ENCODE peak calls at places on chromosomes 5 and 9, in ten cellular contexts. Y is mucosa of descending colon; L is lower lobe of right lung; H is GM12878; A is choroid plexus epithelial cell; N is HCT116; J is CD8-positive, alpha-beta T cell; F is neural progenitor cell; X is CD4-positive, alpha-beta memory T cell; E is foreskin fibroblast. S is an unnamed sample.

GRCh38 chr9:77533678-77534077 is 114.4 kb downstream of the GNA14 start:
- DNase-seq in J (no peak), N (no peak), F (no peak), L (no peak), H (no peak), A (no peak), E (no peak), Y (peak; percentile 61), X (no peak), S (no peak)

GRCh38 chr5:8756498-8757084 is 789.3 kb downstream of the SEMA5A start:
- DNase-seq in X (no peak), E (peak; percentile 70), J (no peak), L (no peak), Y (peak; percentile 60), F (peak; percentile 71), A (peak; percentile 69), N (no peak), H (no peak), S (peak; percentile 28)

GRCh38 chr5:141476132-141476909 is 555 bp downstream of the PCDHGC3 start:
- DNase-seq in Y (peak; percentile 72), A (peak; percentile 84), X (no peak), E (peak; percentile 94), J (no peak), H (no peak), N (no peak), F (peak; percentile 75), L (peak; percentile 61), S (no peak)

GRCh38 chr5:78666041-78666444 is 17.5 kb upstream of the LHFPL2 start:
- DNase-seq in L (no peak), X (no peak), Y (no peak), N (no peak), A (peak; percentile 59), H (no peak), F (no peak), E (peak; percentile 68), J (no peak), S (no peak)

GRCh38 chr5:175867587-175868347 is 3.6 kb upstream of the CPLX2 start:
- DNase-seq in Y (peak; percentile 54), L (no peak), N (peak; percentile 48), J (no peak), E (no peak), X (no peak), A (peak; percentile 8), H (no peak), F (peak; percentile 67), S (peak; percentile 19)

GRCh38 chr5:134552301-134552700 is 26.8 kb downstream of the JADE2 start:
- DNase-seq in A (peak; percentile 97), E (peak; percentile 96), Y (no peak), X (no peak), H (no peak), N (no peak), L (no peak), F (no peak), J (no peak), S (no peak)

GRCh38 chr5:99248066-99248465 is 319.3 kb upstream of the CHD1 start:
- DNase-seq in H (no peak), A (no peak), N (no peak), E (no peak), X (no peak), F (no peak), L (no peak), Y (no peak), J (no peak), S (peak; percentile 7)

GRCh38 chr5:174151579-174152181 is 106.2 kb downstream of the NSG2 start:
- DNase-seq in E (no peak), H (no peak), L (no peak), A (no peak), X (no peak), N (no peak), Y (no peak), J (no peak), F (no peak), S (no peak)

GRCh38 chr9:17004500-17004899 is 130.3 kb upstream of the CNTLN start:
- DNase-seq in X (no peak), L (no peak), J (no peak), E (peak; percentile 69), N (no peak), F (no peak), A (peak; percentile 57), H (no peak), Y (no peak), S (no peak)

GRCh38 chr5:30401479-30402058 is 791.9 kb upstream of the CDH6 start:
- DNase-seq in F (peak; percentile 73), X (no peak), H (no peak), L (no peak), J (no peak), N (no peak), E (no peak), Y (peak; percentile 72), A (peak; percentile 72), S (peak; percentile 17)

GRCh38 chr5:56735845-56736641 is 79.3 kb upstream of the MAP3K1 start:
- DNase-seq in Y (peak; percentile 3), A (no peak), J (no peak), X (peak; percentile 36), H (no peak), F (no peak), E (no peak), L (no peak), N (no peak), S (peak; percentile 66)

GRCh38 chr9:124507880-124508432 is 757 bp upstream of the NR5A1 start:
- DNase-seq in H (no peak), A (no peak), J (no peak), Y (no peak), F (no peak), E (no peak), X (no peak), N (no peak), L (no peak), S (no peak)

GRCh38 chr9:92668746-92669526 is 995 bp downstream of the IPPK start:
- DNase-seq in N (no peak), J (no peak), F (peak; percentile 33), L (no peak), Y (peak; percentile 40), E (peak; percentile 85), A (peak; percentile 83), H (no peak), X (peak; percentile 14), S (no peak)

GRCh38 chr9:128884164-128884563 is 2.2 kb downstream of the LRRC8A start:
- DNase-seq in X (no peak), L (no peak), A (no peak), E (no peak), H (no peak), J (no peak), F (no peak), N (no peak), Y (no peak), S (no peak)

GRCh38 chr9:68932458-68932857 is 81.5 kb downstream of the PRKACG start:
- DNase-seq in Y (no peak), F (no peak), L (no peak), N (no peak), A (no peak), X (no peak), H (no peak), E (no peak), J (no peak), S (no peak)
- H3K4me3 ChIP-seq in Y (no peak overlapping the region), F (no peak overlapping the region), L (no peak overlapping the region), N (no peak overlapping the region), A (no peak overlapping the region), X (no peak overlapping the region), H (no peak overlapping the region), E (no peak overlapping the region), J (no peak overlapping the region), S (no peak overlapping the region)

GRCh38 chr5:149413477-149414210 is 34.6 kb upstream of the IL17B start:
- DNase-seq in N (no peak), J (no peak), Y (no peak), L (no peak), A (no peak), F (no peak), E (no peak), H (no peak), X (no peak), S (no peak)

GRCh38 chr5:149416977-149417713 is 38.1 kb upstream of the IL17B start:
- DNase-seq in J (no peak), F (no peak), A (peak; percentile 58), N (no peak), L (peak; percentile 20), E (peak; percentile 69), H (no peak), Y (no peak), X (no peak), S (no peak)

GRCh38 chr5:149412783-149413476 is 33.8 kb upstream of the IL17B start:
- DNase-seq in J (no peak), H (no peak), F (no peak), X (no peak), Y (no peak), A (no peak), N (no peak), E (peak; percentile 46), L (no peak), S (no peak)

GRCh38 chr5:149415245-149415967 is 36.3 kb upstream of the IL17B start:
- DNase-seq in H (no peak), N (no peak), A (no peak), Y (no peak), J (no peak), F (no peak), X (no peak), L (peak; percentile 22), E (peak; percentile 56), S (no peak)

DNA sequence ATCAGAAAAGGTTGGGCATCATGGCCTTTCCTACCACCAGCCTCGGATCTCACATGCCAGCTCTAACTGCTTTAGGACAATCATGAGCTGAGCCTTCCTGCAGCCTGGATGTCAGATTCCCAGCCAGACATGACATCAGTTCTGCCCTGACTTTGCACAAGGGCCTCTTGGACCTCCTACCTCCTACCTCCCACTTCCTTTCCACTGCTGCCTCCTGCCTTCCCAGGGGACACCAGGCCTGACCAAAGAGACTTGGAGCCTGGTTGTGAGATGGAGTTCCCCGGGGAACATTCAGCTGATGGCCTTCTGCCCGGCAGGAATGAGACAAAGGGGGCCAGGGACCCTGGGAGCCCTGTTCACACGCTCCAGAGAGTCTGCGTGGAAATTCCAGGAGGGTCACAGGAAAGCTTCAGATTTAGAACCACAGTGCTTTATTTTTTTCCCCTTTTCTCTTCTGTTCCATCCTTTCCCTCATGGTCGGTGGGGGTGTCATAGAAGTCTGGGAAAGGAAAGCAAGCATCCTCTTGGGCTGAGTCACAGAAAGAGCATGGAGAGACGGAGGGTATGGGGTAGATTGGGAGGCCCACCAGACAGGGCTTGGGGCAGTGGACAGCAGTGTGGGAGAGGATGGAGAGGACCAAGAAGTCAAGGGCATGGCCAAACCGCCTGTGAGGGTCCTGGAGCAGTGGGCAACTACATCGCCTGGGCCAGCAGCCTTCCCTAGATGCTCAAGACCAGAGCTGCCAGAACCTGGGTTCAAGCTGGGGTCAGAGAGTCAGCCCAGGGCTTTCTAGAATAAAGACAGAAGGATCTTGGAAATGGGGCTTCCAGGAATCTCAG is 35.5 kb upstream of the IL17B start:
- DNase-seq in E (peak; percentile 74), J (no peak), X (no peak), A (peak; percentile 78), Y (no peak), N (no peak), L (no peak), F (no peak), H (no peak), S (no peak)
- H3K4me3 ChIP-seq in E (no peak overlapping the region), J (no peak overlapping the region), X (no peak overlapping the region), A (no peak overlapping the region), Y (no peak overlapping the region), N (no peak overlapping the region), L (peak overlapping the region; percentile 54), F (no peak overlapping the region), H (no peak overlapping the region), S (no peak overlapping the region)

GRCh38 chr9:15576350-15577050 is 23.7 kb downstream of the CCDC171 start:
- DNase-seq in L (no peak), J (no peak), X (no peak), F (no peak), E (no peak), A (peak; percentile 34), N (no peak), H (no peak), Y (no peak), S (no peak)
- H3K4me3 ChIP-seq in L (no peak overlapping the region), J (no peak overlapping the region), X (no peak overlapping the region), F (no peak overlapping the region), E (no peak overlapping the region), A (no peak overlapping the region), N (no peak overlapping the region), H (no peak overlapping the region), Y (no peak overlapping the region), S (no peak overlapping the region)

GRCh38 chr5:38715671-38716070 is 130.1 kb upstream of the OSMR start:
- DNase-seq in X (no peak), L (no peak), H (no peak), J (no peak), E (no peak), N (peak; percentile 10), F (peak; percentile 48), A (no peak), Y (no peak), S (no peak)
- H3K4me3 ChIP-seq in X (no peak overlapping the region), L (no peak overlapping the region), H (no peak overlapping the region), J (no peak overlapping the region), E (no peak overlapping the region), N (no peak overlapping the region), F (no peak overlapping the region), A (no peak overlapping the region), Y (no peak overlapping the region), S (no peak overlapping the region)

S was measured in Jurkat, Clone E6-1.